ENCODE peak calls at places on chromosomes 12 and 14, in six cellular contexts. A is stomach, M is HepG2, D is upper lobe of left lung, K is ovary, Y is suprapubic skin. I is an unnamed sample. For H3K36me3, the result is how much of the 10 kb centered on the place peaks cover.

GRCh38 chr12:78096909-78097597 is 266.4 kb downstream of the NAV3 start:
- DNase-seq in A (no peak), M (no peak), D (no peak), K (no peak), Y (no peak), I (no peak)

GRCh38 chr12:120640840-120641833 is 711 bp downstream of the CABP1 start:
- DNase-seq in A (peak), M (peak), D (peak), K (peak), Y (no peak), I (peak)

GRCh38 chr14:63981569-63981968 is 128.8 kb downstream of the SYNE2 start:
- DNase-seq in A (no peak), M (no peak), D (no peak), K (no peak), Y (no peak), I (no peak)

GRCh38 chr14:81594012-81594411 is 60.4 kb upstream of the SEL1L start:
- DNase-seq in A (no peak), M (peak), D (no peak), K (peak), Y (no peak), I (peak)

GRCh38 chr14:50354527-50354926 is 42.2 kb downstream of the CDKL1 start:
- DNase-seq in A (no peak), M (no peak), D (no peak), K (no peak), Y (no peak), I (no peak)

GRCh38 chr14:94474581-94475031 is 1.4 kb downstream of the SERPINA9 start:
- DNase-seq in A (no peak), M (no peak), D (no peak), K (no peak), Y (peak), I (no peak)

GRCh38 chr14:93993382-93993781 is 3.7 kb upstream of the CCDC197 start:
- DNase-seq in A (no peak), M (no peak), D (no peak), K (no peak), Y (no peak), I (no peak)

GRCh38 chr14:52801014-52801708 is 9.8 kb upstream of the GNPNAT1 start:
- DNase-seq in A (no peak), M (no peak), D (no peak), K (no peak), Y (no peak), I (no peak)

GRCh38 chr12:4477133-4477532 is 31.5 kb upstream of the FGF6 start:
- DNase-seq in A (no peak), M (no peak), D (no peak), K (no peak), Y (no peak), I (no peak)

GRCh38 chr14:84445486-84445885 is 1084.5 kb upstream of the FLRT2 start:
- DNase-seq in A (no peak), M (no peak), D (no peak), K (no peak), Y (no peak), I (no peak)

GRCh38 chr14:72892103-72892878 is 1.6 kb downstream of the DPF3 start:
- DNase-seq in A (no peak), M (no peak), D (no peak), K (peak), Y (no peak), I (no peak)

GRCh38 chr12:91222746-91223145 is 40.1 kb upstream of the DCN start:
- DNase-seq in A (no peak), M (no peak), D (no peak), K (no peak), Y (no peak), I (no peak)

GRCh38 chr14:95510804-95511203 is 5.6 kb downstream of the SYNE3 start:
- DNase-seq in A (no peak), M (no peak), D (no peak), K (no peak), Y (peak), I (no peak)

GRCh38 chr14:61601923-61602732 is 93.2 kb upstream of the HIF1A start:
- DNase-seq in A (no peak), M (no peak), D (no peak), K (no peak), Y (no peak), I (no peak)

GRCh38 chr14:104993808-104994591 is 8.4 kb downstream of the CLBA1 start:
- DNase-seq in A (no peak), M (no peak), D (no peak), K (no peak), Y (no peak), I (no peak)

GRCh38 chr12:118958520-118958919 is 22.8 kb upstream of the SRRM4 start:
- DNase-seq in A (no peak), M (no peak), D (no peak), K (no peak), Y (no peak), I (no peak)

GRCh38 chr12:62760779-62761178 is 174.2 kb downstream of the PPM1H start:
- DNase-seq in A (no peak), M (peak), D (no peak), K (no peak), Y (no peak), I (no peak)

GRCh38 chr12:66210840-66211239 is 21.8 kb downstream of the IRAK3 start:
- DNase-seq in A (no peak), M (no peak), D (no peak), K (no peak), Y (no peak), I (no peak)

GRCh38 chr12:29741342-29742241 is 42.1 kb downstream of the TMTC1 start:
- DNase-seq in A (no peak), M (no peak), D (no peak), K (no peak), Y (no peak), I (no peak)

GRCh38 chr14:70808402-70809237 is 693 bp downstream of the MAP3K9 start:
- DNase-seq in A (peak), M (no peak), D (peak), K (peak), Y (peak), I (peak)

GRCh38 chr12:1595026-1595561 is 713 bp upstream of the FBXL14 start:
- DNase-seq in A (no peak), M (no peak), D (no peak), K (no peak), Y (no peak), I (no peak)
- TF ChIP-seq POLR2A in A (no peak), M (no peak), D (no peak), K (no peak), Y (no peak), I (no peak)

GRCh38 chr12:47798481-47798948 is 21.2 kb downstream of the HDAC7 start:
- DNase-seq in A (no peak), M (no peak), D (no peak), K (no peak), Y (no peak), I (no peak)
- H3K36me3 ChIP-seq in A (half or more), M (under half), D (under half), K (under half), Y (half or more), I (half or more)

GRCh38 chr12:57958061-57958657 is 16.8 kb downstream of the ATP23 start:
- DNase-seq in A (no peak), M (no peak), D (no peak), K (no peak), Y (no peak), I (no peak)

GRCh38 chr12:57952766-57953165 is 11.4 kb downstream of the ATP23 start:
- DNase-seq in A (no peak), M (no peak), D (no peak), K (no peak), Y (no peak), I (no peak)

DNA sequence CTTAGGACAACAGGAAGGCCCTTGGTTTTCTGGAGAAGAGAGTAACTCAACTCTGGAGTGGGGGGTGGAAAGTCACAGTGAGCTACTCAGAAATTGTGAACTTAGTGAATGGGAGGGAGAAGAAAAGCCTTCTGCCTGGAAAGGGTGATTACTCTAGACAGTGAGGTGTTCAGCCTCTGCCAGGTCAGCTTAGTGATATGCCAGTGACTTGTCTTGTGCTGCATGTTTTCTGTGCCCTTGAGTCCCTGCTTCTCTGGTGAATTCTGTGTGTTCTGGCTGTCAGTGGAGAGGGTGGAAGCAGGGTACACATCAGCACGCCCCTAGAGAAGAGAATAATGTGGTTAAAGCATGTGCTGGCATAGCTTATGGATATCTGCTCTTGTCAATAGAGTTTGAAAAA is 13.4 kb downstream of the ATP23 start:
- DNase-seq in A (no peak), M (no peak), D (no peak), K (no peak), Y (no peak), I (no peak)
- TF ChIP-seq CTCF in A (no peak), M (no peak), D (no peak), K (no peak), Y (no peak), I (no peak)

GRCh38 chr12:132852496-132852895 is 23.8 kb upstream of the GOLGA3 start:
- DNase-seq in A (no peak), M (no peak), D (no peak), K (no peak), Y (no peak), I (no peak)
- TF ChIP-seq POLR2A in A (no peak), M (no peak), D (no peak), K (no peak), Y (no peak), I (no peak)

GRCh38 chr12:124420972-124421674 is 126.2 kb downstream of the RFLNA start:
- DNase-seq in A (no peak), M (no peak), D (no peak), K (peak), Y (no peak), I (no peak)

GRCh38 chr12:124420041-124420765 is 125.3 kb downstream of the RFLNA start:
- DNase-seq in A (no peak), M (no peak), D (no peak), K (no peak), Y (no peak), I (no peak)

GRCh38 chr12:124418156-124418555 is 123.3 kb downstream of the RFLNA start:
- DNase-seq in A (no peak), M (no peak), D (no peak), K (no peak), Y (no peak), I (no peak)

GRCh38 chr12:124418791-124419190 is 123.9 kb downstream of the RFLNA start:
- DNase-seq in A (no peak), M (no peak), D (no peak), K (no peak), Y (no peak), I (no peak)

DNA sequence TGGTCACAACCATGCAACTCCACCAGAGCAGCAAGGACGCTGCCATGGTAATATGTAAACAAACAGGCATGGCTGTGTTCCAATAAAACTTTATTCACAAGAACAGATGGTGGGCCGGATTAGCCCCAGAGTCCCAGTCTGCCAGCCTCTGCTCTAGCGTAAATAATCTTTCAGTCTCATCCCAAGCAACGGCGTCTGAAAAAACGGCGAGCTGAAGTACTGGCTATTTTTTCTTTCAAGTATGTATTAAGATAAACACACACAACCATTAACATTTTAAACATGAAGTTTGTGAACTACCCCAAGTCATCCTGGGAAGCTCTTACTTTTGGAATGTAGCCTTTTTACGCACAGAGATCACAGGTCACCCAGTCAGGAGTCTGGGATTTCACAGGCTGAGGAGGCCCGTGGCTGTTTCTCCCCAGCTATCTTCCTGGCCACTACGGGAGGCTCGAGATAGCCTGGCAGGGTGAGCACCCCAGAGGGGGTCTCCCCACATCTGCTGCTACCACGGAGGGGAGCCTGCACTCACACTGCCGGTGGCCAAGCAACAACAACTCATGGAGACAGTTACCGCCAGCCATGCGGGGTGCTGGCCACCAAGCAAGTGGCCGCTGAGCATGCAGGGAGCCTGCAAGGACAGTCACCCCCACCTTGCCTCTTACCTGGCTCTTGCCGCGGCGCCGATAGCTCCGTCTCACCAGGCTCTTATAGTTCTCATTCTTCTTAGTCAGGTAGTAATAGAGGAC is 124.6 kb downstream of the RFLNA start:
- DNase-seq in A (no peak), M (no peak), D (no peak), K (no peak), Y (no peak), I (no peak)
- H3K36me3 ChIP-seq in A (half or more), M (under half), D (under half), K (under half), Y (half or more), I (under half)

GRCh38 chr12:92955997-92956663 is 27.0 kb upstream of the EEA1 start:
- DNase-seq in A (no peak), M (no peak), D (no peak), K (no peak), Y (no peak), I (no peak)

GRCh38 chr12:92950011-92950410 is 20.9 kb upstream of the EEA1 start:
- DNase-seq in A (no peak), M (no peak), D (no peak), K (no peak), Y (no peak), I (no peak)

GRCh38 chr12:92952394-92952793 is 23.3 kb upstream of the EEA1 start:
- DNase-seq in A (no peak), M (no peak), D (no peak), K (no peak), Y (no peak), I (no peak)

GRCh38 chr12:92951006-92951405 is 21.9 kb upstream of the EEA1 start:
- DNase-seq in A (no peak), M (no peak), D (no peak), K (no peak), Y (no peak), I (no peak)

GRCh38 chr12:92953747-92954146 is 24.7 kb upstream of the EEA1 start:
- DNase-seq in A (no peak), M (no peak), D (no peak), K (no peak), Y (no peak), I (no peak)
- TF ChIP-seq CTCF in A (no peak), M (peak), D (no peak), K (no peak), Y (no peak), I (no peak)